ENCODE peak calls at places on chromosome 4, in eight cellular contexts. F is H4, L is GM23338, B is lung microvascular endothelial cell, C is cardiac fibroblast, X is mesothelial cell of epicardium, P is uterus, Z is HFF-Myc. Q is an unnamed sample.

GRCh38 chr4:47120783-47121182 is 89.4 kb downstream of the GABRB1 start:
- DNase-seq in P (no peak), L (no peak), Z (no peak), F (no peak), C (no peak), B (no peak), X (no peak), Q (no peak)

GRCh38 chr4:56961107-56961500 is 16.3 kb downstream of the NOA1 start:
- DNase-seq in B (no peak), X (no peak), C (no peak), Z (no peak), L (no peak), P (no peak), F (no peak), Q (no peak)

GRCh38 chr4:45944000-45944399 is 179.9 kb downstream of the GABRG1 start:
- DNase-seq in F (no peak), C (no peak), Z (no peak), L (peak; percentile 41), P (no peak), X (no peak), B (no peak), Q (no peak)

GRCh38 chr4:156606444-156607197 is 365.0 kb downstream of the PDGFC start:
- DNase-seq in C (peak; percentile 77), B (peak; percentile 6), P (no peak), L (no peak), F (no peak), Z (no peak), X (no peak), Q (no peak)

GRCh38 chr4:67545996-67546356 is 673 bp upstream of the CENPC start:
- DNase-seq in C (no peak), B (no peak), P (no peak), F (no peak), Z (no peak), X (no peak), L (peak; percentile 8), Q (no peak)

GRCh38 chr4:60396680-60397079 is 803.4 kb upstream of the ADGRL3 start:
- DNase-seq in Z (no peak), L (no peak), P (no peak), C (peak; percentile 29), F (no peak), B (no peak), X (no peak), Q (no peak)

GRCh38 chr4:150070464-150071170 is 7.6 kb upstream of the DCLK2 start:
- DNase-seq in C (peak; percentile 92), Z (no peak), L (no peak), B (no peak), P (no peak), X (no peak), F (peak; percentile 61), Q (no peak)

GRCh38 chr4:40152642-40153041 is 44.2 kb upstream of the RHOH start:
- DNase-seq in P (no peak), B (no peak), L (no peak), Z (no peak), X (no peak), C (no peak), F (no peak), Q (no peak)

GRCh38 chr4:150949342-150949741 is 65.7 kb downstream of the LRBA start:
- DNase-seq in P (no peak), X (no peak), Z (no peak), B (no peak), C (no peak), L (no peak), F (no peak), Q (no peak)

GRCh38 chr4:41600243-41600642 is 62.3 kb downstream of the LIMCH1 start:
- DNase-seq in B (peak; percentile 82), L (no peak), F (no peak), C (peak; percentile 26), Z (no peak), X (no peak), P (no peak), Q (no peak)

GRCh38 chr4:41216294-41217019 is 2.1 kb upstream of the APBB2 start:
- DNase-seq in X (peak; percentile 84), F (peak; percentile 89), C (peak; percentile 72), Z (peak; percentile 70), P (peak; percentile 80), L (peak; percentile 87), B (peak; percentile 68), Q (no peak)

GRCh38 chr4:76206222-76206942 is 7.2 kb downstream of the SCARB2 start:
- DNase-seq in X (peak; percentile 57), Z (no peak), C (peak; percentile 77), L (no peak), F (no peak), B (no peak), P (peak; percentile 40), Q (no peak)

GRCh38 chr4:76250962-76251361 is 559 bp upstream of the FAM47E start:
- DNase-seq in C (peak; percentile 12), F (no peak), X (no peak), L (peak; percentile 37), P (no peak), Z (no peak), B (no peak), Q (no peak)

GRCh38 chr4:52873861-52874343 is 11.8 kb downstream of the RASL11B start:
- DNase-seq in B (no peak), Z (no peak), L (peak; percentile 83), X (no peak), P (no peak), F (no peak), C (no peak), Q (no peak)

GRCh38 chr4:6750302-6751221 is 32.0 kb upstream of the KIAA0232 start:
- DNase-seq in P (no peak), C (no peak), B (no peak), F (no peak), X (no peak), L (no peak), Z (no peak), Q (no peak)

GRCh38 chr4:176044589-176044951 is 21.1 kb upstream of the WDR17 start:
- DNase-seq in Z (no peak), L (no peak), X (no peak), F (peak; percentile 14), C (no peak), B (no peak), P (no peak), Q (no peak)

GRCh38 chr4:569958-570667 is 6.0 kb downstream of the TMEM271 start:
- DNase-seq in X (no peak), B (no peak), F (no peak), P (no peak), C (no peak), L (peak; percentile 11), Z (no peak), Q (no peak)

GRCh38 chr4:60485279-60485678 is 714.8 kb upstream of the ADGRL3 start:
- DNase-seq in X (no peak), P (no peak), L (no peak), C (peak; percentile 26), Z (no peak), B (no peak), F (no peak), Q (no peak)

GRCh38 chr4:25535278-25535677 is 120.4 kb upstream of the SLC34A2 start:
- DNase-seq in L (no peak), F (no peak), C (no peak), P (no peak), Z (no peak), X (no peak), B (no peak), Q (no peak)

GRCh38 chr4:165563851-165564250 is 185.0 kb downstream of the CPE start:
- DNase-seq in L (no peak), C (peak; percentile 67), Z (no peak), B (no peak), P (no peak), X (no peak), F (no peak), Q (no peak)

GRCh38 chr4:30208731-30209435 is 511.3 kb upstream of the PCDH7 start:
- DNase-seq in L (no peak), C (peak; percentile 40), F (peak; percentile 85), B (no peak), X (no peak), P (no peak), Z (no peak), Q (no peak)

GRCh38 chr4:165514739-165515138 is 135.9 kb downstream of the CPE start:
- DNase-seq in L (no peak), C (peak; percentile 53), F (no peak), X (no peak), P (no peak), Z (no peak), B (peak; percentile 73), Q (no peak)

GRCh38 chr4:71941001-71941400 is 90.8 kb upstream of the NPFFR2 start:
- DNase-seq in P (no peak), X (no peak), C (peak; percentile 43), L (peak; percentile 76), F (peak; percentile 37), B (peak; percentile 41), Z (no peak), Q (no peak)

GRCh38 chr4:146342600-146343192 is 128.4 kb downstream of the REELD1 start:
- DNase-seq in X (no peak), C (peak; percentile 75), Z (no peak), B (peak; percentile 58), L (peak; percentile 39), P (peak; percentile 15), F (no peak), Q (no peak)

GRCh38 chr4:145956288-145956890 is 17.8 kb upstream of the ZNF827 start:
- DNase-seq in B (peak; percentile 53), C (peak; percentile 64), L (peak; percentile 82), F (peak; percentile 40), X (no peak), Z (no peak), P (peak; percentile 20), Q (no peak)

GRCh38 chr4:129248621-129249020 is 152.7 kb downstream of the C4orf33 start:
- DNase-seq in Z (no peak), B (no peak), X (no peak), P (no peak), C (no peak), F (no peak), L (no peak), Q (no peak)

GRCh38 chr4:2829321-2829932 is 14.2 kb upstream of the ADD1 start:
- DNase-seq in B (no peak), C (no peak), Z (no peak), P (no peak), X (no peak), F (no peak), L (no peak), Q (no peak)

Q was measured in BJ.